ENCODE peak calls at places on chromosomes 16 and 17, in four cellular contexts. F is fibroblast of pulmonary artery, O is tibial artery, P is mucosa of descending colon. R is an unnamed sample.

GRCh38 chr16:81478876-81479496 is 34.4 kb downstream of the CMIP start:
- DNase-seq in P (no peak), F (no peak), O (no peak), R (no peak)

GRCh38 chr16:10938844-10939648 is 3.2 kb downstream of the DEXI start:
- DNase-seq in P (no peak), F (no peak), O (no peak), R (no peak)

GRCh38 chr17:10226930-10227695 is 28.7 kb upstream of the GAS7 start:
- DNase-seq in F (peak), P (peak), O (no peak), R (peak)

GRCh38 chr17:40323731-40324650 is 15.0 kb downstream of the RARA start:
- DNase-seq in P (peak), F (peak), O (peak), R (peak)

GRCh38 chr17:10824874-10825273 is 13.0 kb downstream of the PIRT start:
- DNase-seq in P (no peak), O (no peak), F (no peak), R (no peak)

GRCh38 chr16:23030001-23030400 is 119.3 kb downstream of the USP31 start:
- DNase-seq in O (no peak), F (no peak), P (no peak), R (no peak)

GRCh38 chr16:84836234-84836647 is 16.5 kb downstream of the CRISPLD2 start:
- DNase-seq in P (peak), F (peak), O (peak), R (peak)

GRCh38 chr16:50696126-50696525 is 2.7 kb downstream of the NOD2 start:
- DNase-seq in O (peak), F (no peak), P (no peak), R (no peak)

GRCh38 chr16:590165-590874 is 454 bp downstream of the RAB40C start:
- DNase-seq in P (peak), F (peak), O (no peak), R (peak)

GRCh38 chr17:50055426-50056216 is at the start of gene ITGA3:
- DNase-seq in P (peak), F (peak), O (peak), R (peak)

GRCh38 chr17:38798614-38799500 is 499 bp downstream of the PIP4K2B start:
- DNase-seq in F (peak), P (peak), O (peak), R (peak)

GRCh38 chr16:49698931-49699715 is 156.8 kb downstream of the ZNF423 start:
- DNase-seq in P (no peak), O (peak), F (peak), R (peak)

GRCh38 chr17:51189162-51189561 is 23.0 kb downstream of the NME2 start:
- DNase-seq in F (no peak), O (no peak), P (no peak), R (no peak)

GRCh38 chr17:73639926-73640325 is 4.3 kb downstream of the SDK2 start:
- DNase-seq in P (no peak), F (no peak), O (peak), R (no peak)

GRCh38 chr17:81681672-81682071 is 1.9 kb downstream of the ARL16 start:
- DNase-seq in P (no peak), F (no peak), O (no peak), R (no peak)

GRCh38 chr17:48107137-48108055 is at the start of gene SNX11:
- DNase-seq in O (peak), F (peak), P (peak), R (peak)

GRCh38 chr16:81641403-81642106 is 137.5 kb upstream of the PLCG2 start:
- DNase-seq in F (no peak), P (no peak), O (no peak), R (no peak)

GRCh38 chr16:4535627-4536108 is 2.9 kb downstream of the CDIP1 start:
- DNase-seq in O (no peak), P (no peak), F (no peak), R (no peak)

GRCh38 chr16:58456193-58456592 is 43.8 kb upstream of the NDRG4 start:
- DNase-seq in P (no peak), O (no peak), F (peak), R (peak)

GRCh38 chr16:55641430-55642056 is 14.2 kb upstream of the SLC6A2 start:
- DNase-seq in O (no peak), P (no peak), F (no peak), R (no peak)

GRCh38 chr17:63040816-63041215 is 74.8 kb downstream of the TANC2 start:
- DNase-seq in F (no peak), O (no peak), P (no peak), R (no peak)

GRCh38 chr17:35010093-35010492 is 29.8 kb downstream of the LIG3 start:
- DNase-seq in P (no peak), F (no peak), O (no peak), R (peak)

GRCh38 chr16:55273356-55273755 is 50.6 kb upstream of the IRX6 start:
- DNase-seq in F (no peak), P (no peak), O (no peak), R (no peak)

GRCh38 chr16:67419931-67420330 is 3.7 kb upstream of the ZDHHC1 start:
- DNase-seq in P (no peak), O (no peak), F (no peak), R (no peak)

GRCh38 chr16:24077292-24077691 is 178.8 kb upstream of the CACNG3 start:
- DNase-seq in P (no peak), O (no peak), F (no peak), R (no peak)

GRCh38 chr16:65274576-65274975 is 152.7 kb upstream of the CDH11 start:
- DNase-seq in F (no peak), P (no peak), O (no peak), R (no peak)

GRCh38 chr17:75019710-75020109 is 7.2 kb downstream of the MRPL58 start:
- DNase-seq in O (no peak), P (no peak), F (no peak), R (no peak)

GRCh38 chr17:5416886-5417285 is 2.6 kb downstream of the NUP88 start:
- DNase-seq in F (no peak), P (no peak), O (no peak), R (no peak)

GRCh38 chr17:2709173-2709661 is 2.3 kb downstream of the CLUH start:
- DNase-seq in F (no peak), P (peak), O (peak), R (peak)

GRCh38 chr16:85894266-85894665 is 4.7 kb upstream of the IRF8 start:
- DNase-seq in P (no peak), O (no peak), F (no peak), R (no peak)

GRCh38 chr16:8677481-8677880 is 3.1 kb downstream of the ABAT start:
- DNase-seq in F (no peak), P (no peak), O (no peak), R (no peak)

GRCh38 chr17:81837641-81838040 is 2.8 kb upstream of the PPP1R27 start:
- DNase-seq in O (no peak), P (no peak), F (no peak), R (no peak)

GRCh38 chr17:17876959-17877547 is 40.3 kb upstream of the SREBF1 start:
- DNase-seq in P (peak), O (peak), F (peak), R (peak)

GRCh38 chr16:50950955-50951354 is 200.1 kb downstream of the SALL1 start:
- DNase-seq in F (no peak), P (no peak), O (no peak), R (no peak)

GRCh38 chr16:86681440-86681838 is 103.1 kb downstream of the FOXL1 start:
- DNase-seq in P (no peak), O (peak), F (peak), R (peak)

GRCh38 chr16:11682655-11683096 is 14.4 kb downstream of the SNN start:
- DNase-seq in P (no peak), F (peak), O (no peak), R (peak)

GRCh38 chr16:23131436-23131835 is 17.8 kb downstream of the USP31 start:
- DNase-seq in F (no peak), O (no peak), P (no peak), R (no peak)

GRCh38 chr17:76932402-76933333 is 64.5 kb downstream of the MGAT5B start:
- DNase-seq in P (no peak), F (no peak), O (no peak), R (no peak)

GRCh38 chr17:57170866-57171265 is 85.5 kb upstream of the MSI2 start:
- DNase-seq in P (no peak), O (no peak), F (no peak), R (no peak)

GRCh38 chr17:44548714-44549230 is 8.5 kb upstream of the FZD2 start:
- DNase-seq in F (no peak), P (no peak), O (no peak), R (no peak)

GRCh38 chr17:65055280-65055707 is 1.2 kb downstream of the GNA13 start:
- DNase-seq in F (no peak), O (no peak), P (no peak), R (no peak)
- TF ChIP-seq CTCF in F (no peak), O (no peak), P (no peak), R (no peak)

DNA sequence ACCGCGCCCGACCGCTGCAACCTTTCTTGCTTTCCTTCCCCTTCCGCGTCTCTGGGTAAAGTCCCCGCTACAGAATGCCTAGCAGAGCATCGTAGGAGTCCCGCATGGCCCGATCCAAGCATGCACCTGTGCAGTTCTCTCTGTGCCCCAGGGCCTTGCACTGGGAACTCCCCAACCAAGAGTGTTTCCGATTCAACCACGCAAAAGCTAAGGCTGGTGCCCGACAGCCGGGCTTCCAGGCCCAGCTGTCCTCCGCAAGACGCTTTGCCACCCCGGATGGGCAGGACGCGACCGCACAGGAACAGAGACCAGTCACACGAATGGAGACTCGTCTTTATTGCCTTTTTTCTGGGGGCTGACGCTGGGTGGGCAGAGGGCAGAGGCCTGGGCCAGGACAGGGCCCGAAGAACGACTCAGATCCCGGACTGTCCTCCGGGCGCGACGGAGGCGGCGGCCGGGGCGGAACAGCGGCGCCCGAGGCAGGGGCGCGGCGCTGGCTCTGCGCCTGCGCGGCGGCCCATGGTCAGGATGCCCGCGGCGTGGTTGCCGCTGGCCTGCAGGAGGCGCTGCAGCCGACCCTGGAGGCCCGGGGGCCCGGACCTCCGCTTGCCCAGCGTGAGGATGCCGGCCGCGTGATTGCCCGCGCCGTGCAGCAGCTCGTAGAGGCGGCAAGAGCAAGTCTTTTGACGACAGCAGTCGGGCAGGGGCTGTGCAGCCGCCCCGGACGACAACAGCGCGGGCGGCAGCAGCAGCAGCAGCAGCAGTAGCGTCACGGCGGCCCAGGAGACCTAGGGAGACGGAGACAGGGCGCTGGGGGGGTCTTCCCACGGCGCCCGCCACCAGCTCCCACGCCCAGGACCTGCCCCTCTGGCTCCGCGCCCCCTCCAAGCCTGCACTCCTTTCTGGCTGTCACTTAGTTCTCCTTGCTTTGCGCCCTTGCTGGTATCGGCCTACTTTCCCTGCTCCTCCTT is 1.2 kb downstream of the HCRT start:
- DNase-seq in P (peak), O (peak), F (peak), R (peak)
- H3K4me3 ChIP-seq in P (peak), O (peak), F (peak), R (peak)

GRCh38 chr16:1863681-1864460 is 8.1 kb downstream of the MEIOB start:
- DNase-seq in F (peak), O (no peak), P (no peak), R (peak)

GRCh38 chr16:1862394-1862793 is 9.6 kb downstream of the MEIOB start:
- DNase-seq in P (no peak), O (no peak), F (no peak), R (no peak)

GRCh38 chr16:1870365-1871082 is 1.4 kb downstream of the MEIOB start:
- DNase-seq in P (no peak), F (peak), O (no peak), R (peak)

GRCh38 chr16:1861730-1862129 is 10.2 kb downstream of the MEIOB start:
- DNase-seq in O (no peak), F (no peak), P (no peak), R (no peak)

GRCh38 chr16:1865902-1866690 is 5.9 kb downstream of the MEIOB start:
- DNase-seq in P (no peak), F (no peak), O (no peak), R (no peak)
- TF ChIP-seq CTCF in P (no peak), F (no peak), O (no peak), R (no peak)

GRCh38 chr17:58756246-58757161 is 850 bp downstream of the PPM1E start:
- DNase-seq in P (no peak), O (no peak), F (peak), R (peak)

GRCh38 chr17:58755577-58756245 is at the start of gene PPM1E:
- DNase-seq in P (peak), O (no peak), F (peak), R (peak)

GRCh38 chr17:58758890-58759289 is 3.2 kb downstream of the PPM1E start:
- DNase-seq in F (no peak), P (no peak), O (no peak), R (no peak)

GRCh38 chr17:58755269-58755576 is 431 bp upstream of the PPM1E start:
- DNase-seq in P (no peak), F (no peak), O (no peak), R (peak)

GRCh38 chr17:58757162-58757613 is 1.5 kb downstream of the PPM1E start:
- DNase-seq in P (no peak), F (no peak), O (no peak), R (no peak)
- H3K4me3 ChIP-seq in P (no peak), F (no peak), O (no peak), R (no peak)

GRCh38 chr17:78343099-78343432 is 16.8 kb downstream of the SOCS3 start:
- DNase-seq in P (peak), F (peak), O (peak), R (peak)
- TF ChIP-seq CTCF in P (no peak), F (no peak), O (no peak), R (no peak)